ENCODE peak calls at places on chromosomes 12 and 14, in six cellular contexts. One of them, this sample, is unnamed.
A peak's percentile ranks its signal among the peaks of the same experiment; 100 is the strongest.

GRCh38 chr14:74852922-74853530 is 22.9 kb downstream of the PROX2 start:
- DNase-seq in SK-MEL-5: no peak
- DNase-seq in heart left ventricle: no peak
- DNase-seq in nucleus accumbens: no peak
- DNase-seq in neural crest cell: no peak
- DNase-seq in germinal center: no peak
- DNase-seq in this sample: no peak

GRCh38 chr12:68106160-68106559 is 53.4 kb downstream of the IFNG start:
- DNase-seq in nucleus accumbens: no peak
- DNase-seq in SK-MEL-5: peak; percentile 34
- DNase-seq in neural crest cell: no peak
- DNase-seq in heart left ventricle: no peak
- DNase-seq in germinal center: no peak
- DNase-seq in this sample: no peak

GRCh38 chr12:123757555-123757954 is 4.5 kb upstream of the DNAH10 start:
- DNase-seq in nucleus accumbens: no peak
- DNase-seq in germinal center: no peak
- DNase-seq in heart left ventricle: no peak
- DNase-seq in SK-MEL-5: no peak
- DNase-seq in neural crest cell: no peak
- DNase-seq in this sample: no peak

GRCh38 chr12:93139028-93139665 is 210.1 kb upstream of the EEA1 start:
- DNase-seq in nucleus accumbens: no peak
- DNase-seq in heart left ventricle: no peak
- DNase-seq in neural crest cell: no peak
- DNase-seq in SK-MEL-5: no peak
- DNase-seq in germinal center: peak; percentile 50
- DNase-seq in this sample: no peak

GRCh38 chr14:24310666-24311604 is at the start of gene LTB4R:
- DNase-seq in SK-MEL-5: no peak
- DNase-seq in nucleus accumbens: no peak
- DNase-seq in neural crest cell: no peak
- DNase-seq in germinal center: peak; percentile 77
- DNase-seq in heart left ventricle: peak; percentile 78
- DNase-seq in this sample: no peak

GRCh38 chr14:87643005-87643404 is 350.0 kb downstream of the GALC start:
- DNase-seq in nucleus accumbens: no peak
- DNase-seq in germinal center: no peak
- DNase-seq in SK-MEL-5: no peak
- DNase-seq in heart left ventricle: no peak
- DNase-seq in neural crest cell: no peak
- DNase-seq in this sample: no peak

GRCh38 chr12:62260733-62261683 is 804 bp downstream of the USP15 start:
- DNase-seq in nucleus accumbens: peak; percentile 27
- DNase-seq in neural crest cell: peak; percentile 2
- DNase-seq in germinal center: peak; percentile 70
- DNase-seq in SK-MEL-5: peak; percentile 37
- DNase-seq in heart left ventricle: peak; percentile 28
- DNase-seq in this sample: no peak

GRCh38 chr12:47080725-47081502 is 1.2 kb upstream of the AMIGO2 start:
- DNase-seq in germinal center: peak; percentile 65
- DNase-seq in nucleus accumbens: no peak
- DNase-seq in heart left ventricle: peak; percentile 35
- DNase-seq in SK-MEL-5: no peak
- DNase-seq in neural crest cell: no peak
- DNase-seq in this sample: no peak

GRCh38 chr12:14554281-14555008 is 13.2 kb downstream of the PLBD1 start:
- DNase-seq in germinal center: no peak
- DNase-seq in neural crest cell: no peak
- DNase-seq in heart left ventricle: peak; percentile 88
- DNase-seq in nucleus accumbens: no peak
- DNase-seq in SK-MEL-5: peak; percentile 19
- DNase-seq in this sample: no peak

GRCh38 chr14:75359098-75359497 is 68.7 kb upstream of the JDP2 start:
- DNase-seq in heart left ventricle: no peak
- DNase-seq in nucleus accumbens: no peak
- DNase-seq in SK-MEL-5: no peak
- DNase-seq in neural crest cell: no peak
- DNase-seq in germinal center: no peak
- DNase-seq in this sample: no peak